ENCODE peak calls at places on chromosomes 3 and 15, in ten cellular contexts. D is upper lobe of right lung, N is tibial artery, J is ovary, I is tibial nerve, P is iPS DF 6.9, L is OCI-LY7, O is upper lobe of left lung, M is adrenal gland, E is heart left ventricle. A is an unnamed sample. For H3K4me1, the result is how much of the 10 kb centered on the place peaks cover.

GRCh38 chr3:183517656-183518055 is 37.9 kb downstream of the KLHL6 start:
- DNase-seq in J (no peak), L (no peak), I (no peak), M (no peak), E (no peak), P (no peak), N (no peak), D (no peak), O (no peak), A (no peak)

GRCh38 chr3:38030126-38031021 is 932 bp upstream of the PLCD1 start:
- DNase-seq in O (no peak), P (no peak), J (peak), E (no peak), I (no peak), D (peak), L (no peak), M (no peak), N (no peak), A (no peak)

GRCh38 chr3:196219194-196219969 is 3.0 kb downstream of the SLC51A start:
- DNase-seq in D (peak), J (peak), N (peak), E (peak), I (peak), O (no peak), L (peak), M (peak), P (no peak), A (no peak)

GRCh38 chr3:107660316-107660976 is 137.7 kb downstream of the BBX start:
- DNase-seq in N (no peak), L (peak), E (no peak), J (no peak), O (no peak), I (no peak), P (no peak), M (no peak), D (no peak), A (no peak)

GRCh38 chr3:101936419-101937331 is 87.4 kb downstream of the NFKBIZ start:
- DNase-seq in J (no peak), L (peak), M (no peak), P (no peak), D (no peak), I (no peak), O (no peak), E (no peak), N (no peak), A (no peak)

GRCh38 chr3:39990532-39990931 is 181.1 kb downstream of the MYRIP start:
- DNase-seq in P (peak), E (no peak), L (peak), I (no peak), M (no peak), O (no peak), D (no peak), J (no peak), N (no peak), A (no peak)

GRCh38 chr3:112446343-112446742 is 52.9 kb downstream of the BTLA start:
- DNase-seq in P (no peak), L (no peak), E (no peak), M (no peak), D (no peak), N (no peak), I (no peak), O (no peak), J (no peak), A (no peak)

GRCh38 chr3:48130321-48130881 is 57.8 kb downstream of the CDC25A start:
- DNase-seq in D (peak), L (no peak), M (peak), O (peak), E (peak), P (no peak), I (peak), N (peak), J (peak), A (no peak)

GRCh38 chr3:117651271-117651670 is 941.7 kb downstream of the TUSC7 start:
- DNase-seq in L (no peak), D (no peak), P (no peak), N (no peak), M (no peak), J (no peak), I (no peak), O (no peak), E (no peak), A (no peak)

GRCh38 chr3:157238527-157238926 is 78.6 kb upstream of the CCNL1 start:
- DNase-seq in L (no peak), N (no peak), O (no peak), P (no peak), I (no peak), M (no peak), E (no peak), J (no peak), D (no peak), A (no peak)

GRCh38 chr15:99343208-99343607 is 91.9 kb downstream of the LRRC28 start:
- DNase-seq in O (no peak), P (no peak), M (no peak), I (no peak), E (no peak), N (no peak), L (no peak), J (no peak), D (no peak), A (no peak)

GRCh38 chr3:24288538-24289236 is 206.0 kb downstream of the THRB start:
- DNase-seq in N (peak), I (no peak), J (peak), E (peak), L (no peak), D (no peak), O (no peak), P (no peak), M (no peak), A (no peak)

GRCh38 chr15:67641453-67641852 is 99.0 kb downstream of the MAP2K5 start:
- DNase-seq in D (no peak), P (no peak), N (no peak), J (no peak), I (no peak), L (no peak), M (no peak), O (no peak), E (no peak), A (no peak)

GRCh38 chr3:113695426-113695817 is 1.0 kb downstream of the USF3 start:
- DNase-seq in N (no peak), L (peak), M (no peak), D (no peak), J (no peak), P (no peak), I (no peak), O (no peak), E (no peak), A (no peak)

GRCh38 chr3:142318331-142318730 is 92.9 kb upstream of the GK5 start:
- DNase-seq in J (no peak), L (no peak), O (no peak), I (no peak), D (no peak), E (no peak), P (no peak), M (no peak), N (no peak), A (no peak)

GRCh38 chr3:61926913-61927312 is 365.5 kb downstream of the PTPRG start:
- DNase-seq in O (no peak), E (no peak), D (no peak), L (no peak), N (no peak), J (no peak), M (no peak), P (no peak), I (no peak), A (no peak)

GRCh38 chr15:78455749-78456148 is 17.7 kb downstream of the IREB2 start:
- DNase-seq in D (no peak), L (no peak), J (no peak), N (no peak), E (peak), I (no peak), M (peak), P (no peak), O (no peak), A (no peak)

GRCh38 chr15:101128191-101128590 is 123.7 kb downstream of the CHSY1 start:
- DNase-seq in E (no peak), L (no peak), J (no peak), N (no peak), I (no peak), D (no peak), O (no peak), M (no peak), P (no peak), A (no peak)

GRCh38 chr3:189631409-189631808 is 220 bp downstream of the TP63 start:
- DNase-seq in I (no peak), D (no peak), L (no peak), P (no peak), N (no peak), J (no peak), M (no peak), E (no peak), O (no peak), A (no peak)

GRCh38 chr15:49383266-49383665 is 39.8 kb upstream of the FGF7 start:
- DNase-seq in L (peak), N (no peak), P (no peak), I (no peak), O (no peak), D (no peak), E (no peak), J (no peak), M (no peak), A (no peak)

GRCh38 chr3:173588547-173588946 is 191.0 kb downstream of the NLGN1 start:
- DNase-seq in O (no peak), I (no peak), J (no peak), P (no peak), L (no peak), E (no peak), N (no peak), D (no peak), M (no peak), A (no peak)
- H3K4me3 ChIP-seq in O (no peak), I (no peak), J (no peak), P (no peak), L (no peak), E (no peak), N (no peak), D (no peak), M (no peak), A (no peak)

DNA sequence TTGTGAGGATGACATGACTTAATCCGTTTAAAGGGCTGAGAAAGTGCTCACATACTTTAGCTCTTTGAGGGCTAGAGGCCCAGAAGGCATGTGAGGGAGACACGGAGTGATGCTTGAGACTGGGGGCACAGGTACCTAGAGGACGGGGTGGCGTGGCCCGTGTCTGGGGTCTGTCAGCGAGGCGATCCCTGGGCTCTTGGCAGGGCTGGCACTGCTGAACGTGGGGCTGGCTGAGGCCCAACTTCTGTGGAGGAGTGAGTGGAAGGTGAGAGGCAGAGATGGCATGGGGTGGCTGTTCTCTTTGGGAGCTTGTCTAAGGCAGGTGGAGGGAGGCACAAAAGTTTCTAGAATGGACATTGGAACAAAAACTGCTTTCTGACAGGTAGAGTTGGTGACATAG is 9.5 kb downstream of the SEMA4B start:
- DNase-seq in M (no peak), O (no peak), I (no peak), N (no peak), D (no peak), E (no peak), L (no peak), P (no peak), J (no peak), A (no peak)
- H3K4me1 ChIP-seq in M (under half), O (under half), I (under half), N (under half), D (under half), E (under half), L (under half), P (under half), J (under half), A (half or more)

GRCh38 chr15:75361989-75362641 is 6.3 kb downstream of the MAN2C1 start:
- DNase-seq in N (no peak), O (no peak), L (no peak), I (no peak), E (no peak), D (no peak), M (peak), J (no peak), P (no peak), A (no peak)
- H3K4me3 ChIP-seq in N (no peak), O (no peak), L (no peak), I (no peak), E (no peak), D (no peak), M (no peak), J (no peak), P (no peak), A (no peak)

GRCh38 chr3:16066975-16067374 is 107.5 kb upstream of the GALNT15 start:
- DNase-seq in L (no peak), P (no peak), N (no peak), D (no peak), J (no peak), M (no peak), I (no peak), E (no peak), O (no peak), A (no peak)

GRCh38 chr3:16070707-16071106 is 103.8 kb upstream of the GALNT15 start:
- DNase-seq in M (no peak), N (no peak), E (no peak), I (no peak), J (no peak), L (no peak), P (no peak), O (no peak), D (no peak), A (no peak)

GRCh38 chr3:16069149-16069922 is 105.1 kb upstream of the GALNT15 start:
- DNase-seq in M (no peak), I (no peak), O (no peak), P (no peak), J (no peak), L (no peak), N (no peak), D (no peak), E (no peak), A (no peak)

GRCh38 chr3:16066545-16066944 is 107.9 kb upstream of the GALNT15 start:
- DNase-seq in O (no peak), I (no peak), P (no peak), L (no peak), N (no peak), M (no peak), J (no peak), E (no peak), D (no peak), A (no peak)

GRCh38 chr3:16067837-16068471 is 106.5 kb upstream of the GALNT15 start:
- DNase-seq in I (no peak), M (no peak), J (no peak), D (no peak), N (no peak), L (no peak), E (no peak), P (no peak), O (no peak), A (no peak)
- H3K4me1 ChIP-seq in I (under half), M (under half), J (under half), D (under half), N (under half), L (under half), E (under half), P (under half), O (under half), A (under half)

GRCh38 chr15:33293619-33294309 is 17.0 kb upstream of the RYR3 start:
- DNase-seq in O (peak), I (no peak), M (no peak), J (no peak), P (no peak), D (no peak), N (no peak), L (no peak), E (no peak), A (no peak)
- H3K4me3 ChIP-seq in O (no peak), I (no peak), M (no peak), J (no peak), P (no peak), D (no peak), N (peak), L (no peak), E (no peak), A (no peak)

GRCh38 chr3:128195369-128195768 is 42.1 kb downstream of the EEFSEC start:
- DNase-seq in M (no peak), I (no peak), P (no peak), O (no peak), J (no peak), E (no peak), L (no peak), N (no peak), D (no peak), A (no peak)
- H3K4me1 ChIP-seq in M (under half), I (under half), P (under half), O (under half), J (under half), E (under half), L (under half), N (under half), D (under half), A (under half)

DNA sequence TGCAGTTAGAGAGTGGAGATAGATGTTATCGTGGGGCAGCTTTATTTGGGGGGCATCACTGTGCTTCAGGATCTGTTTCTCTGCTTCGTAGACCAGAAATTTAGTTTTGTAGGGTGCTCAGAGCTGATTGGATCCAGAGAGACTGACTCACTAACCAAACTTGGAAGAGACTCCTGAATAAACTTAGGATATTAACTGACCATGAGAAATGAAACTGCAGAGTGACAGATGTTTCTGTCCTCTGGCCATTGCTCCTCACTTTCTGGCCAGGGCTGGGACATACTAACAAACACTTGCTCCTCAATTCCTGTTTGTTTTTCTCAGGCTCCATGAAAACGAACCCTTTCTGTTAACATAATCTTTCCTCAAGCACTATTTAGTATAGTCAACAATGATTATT is 4.3 kb downstream of the ZNF592 start:
- DNase-seq in I (no peak), E (no peak), M (no peak), N (no peak), L (no peak), O (no peak), D (no peak), J (no peak), P (no peak), A (no peak)
- H3K4me3 ChIP-seq in I (no peak), E (no peak), M (no peak), N (no peak), L (no peak), O (no peak), D (no peak), J (no peak), P (no peak), A (no peak)

DNA sequence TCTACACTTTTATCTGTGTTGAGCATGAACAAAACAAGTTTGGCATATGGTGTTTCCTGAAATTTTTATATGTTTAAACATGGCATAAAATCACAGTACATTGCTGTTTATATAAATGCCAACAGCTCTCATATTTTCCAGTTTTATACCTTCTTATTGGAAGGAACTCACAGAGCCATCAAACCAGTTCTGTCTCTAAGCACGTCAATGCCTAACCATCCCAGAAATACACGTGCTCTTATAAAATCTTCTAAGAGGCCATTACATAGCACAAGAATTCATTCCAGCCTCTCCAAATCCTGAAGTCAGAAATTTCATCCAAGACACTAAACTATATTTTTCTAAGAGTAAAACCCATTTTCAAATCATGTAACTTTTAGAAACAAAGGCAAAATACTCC is 20.8 kb downstream of the SLC9A9 start:
- DNase-seq in M (no peak), E (no peak), O (no peak), D (no peak), J (no peak), L (no peak), I (no peak), P (no peak), N (no peak), A (no peak)
- H3K4me1 ChIP-seq in M (under half), E (under half), O (under half), D (under half), J (under half), L (under half), I (under half), P (under half), N (under half), A (under half)

GRCh38 chr3:13877911-13878710 is 1.8 kb downstream of the WNT7A start:
- DNase-seq in I (no peak), P (no peak), M (no peak), E (no peak), D (peak), N (no peak), L (no peak), J (no peak), O (peak), A (no peak)

GRCh38 chr3:13880811-13881156 is 913 bp upstream of the WNT7A start:
- DNase-seq in O (peak), E (no peak), N (no peak), J (no peak), D (peak), L (no peak), P (no peak), I (no peak), M (no peak), A (no peak)

GRCh38 chr3:13879102-13879945 is 547 bp downstream of the WNT7A start:
- DNase-seq in L (no peak), M (no peak), D (peak), J (no peak), P (no peak), N (no peak), I (no peak), O (peak), E (no peak), A (no peak)

GRCh38 chr3:13879946-13880810 is at the start of gene WNT7A:
- DNase-seq in I (no peak), M (no peak), P (no peak), O (peak), E (no peak), N (peak), D (peak), L (no peak), J (no peak), A (no peak)

DNA sequence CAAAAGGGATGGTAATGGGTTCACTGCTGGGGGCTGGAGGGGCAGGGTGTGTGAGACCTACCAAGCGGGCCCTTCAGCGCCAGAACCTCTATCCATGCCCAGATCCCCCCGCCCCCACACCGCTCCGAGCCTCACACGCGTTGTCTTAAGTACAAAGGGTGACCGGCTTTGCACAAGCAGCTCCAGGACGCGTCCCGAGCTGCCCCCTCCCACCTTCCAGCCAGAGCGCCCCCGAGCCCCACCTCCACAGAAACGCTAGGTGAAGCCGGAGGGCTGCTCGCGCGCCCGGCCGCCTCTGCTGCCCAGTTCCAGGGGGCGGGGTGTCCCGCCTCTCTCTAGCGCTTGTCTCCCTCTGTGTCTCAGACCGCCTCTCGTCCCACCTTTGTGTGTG is 1.2 kb downstream of the WNT7A start:
- DNase-seq in L (no peak), O (peak), I (no peak), N (no peak), P (no peak), M (no peak), E (no peak), D (peak), J (no peak), A (no peak)
- H3K4me3 ChIP-seq in L (no peak), O (peak), I (no peak), N (peak), P (peak), M (no peak), E (peak), D (peak), J (no peak), A (peak)

GRCh38 chr3:126349611-126350501 is 7.4 kb downstream of the KLF15 start:
- DNase-seq in J (no peak), E (peak), N (peak), I (peak), O (peak), L (no peak), D (peak), P (no peak), M (no peak), A (no peak)

GRCh38 chr3:126347543-126348161 is 9.6 kb downstream of the KLF15 start:
- DNase-seq in E (peak), J (no peak), L (no peak), I (no peak), P (no peak), M (no peak), N (peak), O (no peak), D (peak), A (no peak)

GRCh38 chr3:126350502-126351085 is 6.6 kb downstream of the KLF15 start:
- DNase-seq in L (no peak), O (no peak), P (no peak), M (no peak), J (no peak), D (peak), I (peak), E (no peak), N (peak), A (no peak)

GRCh38 chr3:126348308-126348920 is 8.8 kb downstream of the KLF15 start:
- DNase-seq in P (no peak), M (no peak), L (no peak), E (peak), N (peak), O (peak), I (no peak), J (no peak), D (no peak), A (no peak)

GRCh38 chr3:126349071-126349470 is 8.1 kb downstream of the KLF15 start:
- DNase-seq in I (peak), P (no peak), E (peak), N (peak), O (peak), D (peak), J (no peak), M (no peak), L (no peak), A (no peak)
- H3K4me1 ChIP-seq in I (half or more), P (under half), E (under half), N (under half), O (under half), D (under half), J (under half), M (under half), L (under half), A (under half)